ENCODE peak calls at places on chromosomes 1 and 21, in eight cellular contexts. C is AG04450; Y is GM10248; F is Calu3; U is HFF-Myc; O is activated CD8-positive, alpha-beta T cell treated with anti-CD3 and anti-CD28 coated beads for 36 hours; B is cardiac muscle cell; I is left ventricle myocardium inferior. Q is an unnamed sample.

GRCh38 chr21:25639167-25639921 is at the start of gene JAM2:
- DNase-seq in O (peak), F (no peak), B (peak), U (no peak), C (no peak), Y (peak), I (peak), Q (no peak)

GRCh38 chr1:154179951-154180687 is 11.8 kb downstream of the TPM3 start:
- DNase-seq in B (no peak), O (no peak), C (no peak), U (no peak), F (peak), I (no peak), Y (peak), Q (no peak)

GRCh38 chr1:89519779-89520358 is 4.8 kb upstream of the LRRC8B start:
- DNase-seq in C (no peak), Y (peak), O (peak), B (peak), I (no peak), F (peak), U (no peak), Q (peak)

GRCh38 chr1:204503122-204503912 is 8.7 kb upstream of the PIK3C2B start:
- DNase-seq in C (peak), F (peak), I (no peak), U (no peak), O (no peak), Y (peak), B (peak), Q (peak)

GRCh38 chr1:54882483-54882882 is 4.5 kb downstream of the DHCR24 start:
- DNase-seq in F (no peak), O (no peak), B (no peak), Y (no peak), U (no peak), C (no peak), I (no peak), Q (no peak)

GRCh38 chr1:77954521-77954920 is 24.4 kb downstream of the FUBP1 start:
- DNase-seq in U (no peak), I (no peak), O (no peak), C (no peak), B (no peak), Y (no peak), F (no peak), Q (no peak)

GRCh38 chr1:32200226-32201010 is at the start of gene CCDC28B:
- DNase-seq in I (peak), Y (peak), O (peak), C (no peak), F (peak), U (no peak), B (peak), Q (peak)

GRCh38 chr1:61284226-61284854 is 202.0 kb downstream of the NFIA start:
- DNase-seq in B (no peak), I (no peak), O (no peak), Y (no peak), U (no peak), C (no peak), F (no peak), Q (no peak)

GRCh38 chr1:224589006-224589405 is 27.1 kb upstream of the CNIH3 start:
- DNase-seq in C (no peak), O (no peak), Y (no peak), B (no peak), F (no peak), U (no peak), I (no peak), Q (no peak)

GRCh38 chr21:23524685-23525084 is 2082.6 kb downstream of the MRPL39 start:
- DNase-seq in I (no peak), F (no peak), O (no peak), C (no peak), U (no peak), B (no peak), Y (no peak), Q (no peak)

GRCh38 chr1:241985787-241986186 is 13.1 kb downstream of the MAP1LC3C start:
- DNase-seq in C (no peak), B (peak), Y (peak), I (no peak), U (no peak), F (peak), O (peak), Q (peak)

GRCh38 chr1:200362421-200362820 is 47.4 kb downstream of the ZNF281 start:
- DNase-seq in O (no peak), Y (no peak), C (no peak), B (no peak), I (no peak), F (no peak), U (no peak), Q (no peak)

GRCh38 chr1:30172757-30173156 is 550.6 kb downstream of the MATN1 start:
- DNase-seq in B (no peak), U (no peak), Y (no peak), O (no peak), I (no peak), F (no peak), C (no peak), Q (no peak)

GRCh38 chr1:197736689-197737088 is 38.6 kb downstream of the DENND1B start:
- DNase-seq in U (no peak), I (no peak), B (no peak), O (no peak), F (no peak), C (no peak), Y (no peak), Q (no peak)

GRCh38 chr1:29706936-29707335 is 470.6 kb downstream of the PTPRU start:
- DNase-seq in I (no peak), U (peak), C (no peak), Y (peak), F (peak), O (peak), B (peak), Q (peak)

GRCh38 chr1:24003331-24003972 is 23.3 kb upstream of the SRSF10 start:
- DNase-seq in Y (no peak), I (no peak), B (no peak), U (no peak), O (no peak), F (no peak), C (no peak), Q (no peak)

GRCh38 chr1:109894823-109895719 is 15.6 kb upstream of the CSF1 start:
- DNase-seq in U (no peak), I (no peak), O (peak), C (no peak), Y (peak), B (no peak), F (no peak), Q (no peak)

GRCh38 chr21:46366561-46366960 is 42.6 kb downstream of the PCNT start:
- DNase-seq in B (no peak), C (no peak), Y (no peak), F (no peak), O (no peak), I (no peak), U (no peak), Q (no peak)

GRCh38 chr1:202861420-202862121 is 27.4 kb downstream of the RABIF start:
- DNase-seq in B (peak), F (peak), Y (peak), I (peak), U (peak), O (peak), C (peak), Q (peak)

DNA sequence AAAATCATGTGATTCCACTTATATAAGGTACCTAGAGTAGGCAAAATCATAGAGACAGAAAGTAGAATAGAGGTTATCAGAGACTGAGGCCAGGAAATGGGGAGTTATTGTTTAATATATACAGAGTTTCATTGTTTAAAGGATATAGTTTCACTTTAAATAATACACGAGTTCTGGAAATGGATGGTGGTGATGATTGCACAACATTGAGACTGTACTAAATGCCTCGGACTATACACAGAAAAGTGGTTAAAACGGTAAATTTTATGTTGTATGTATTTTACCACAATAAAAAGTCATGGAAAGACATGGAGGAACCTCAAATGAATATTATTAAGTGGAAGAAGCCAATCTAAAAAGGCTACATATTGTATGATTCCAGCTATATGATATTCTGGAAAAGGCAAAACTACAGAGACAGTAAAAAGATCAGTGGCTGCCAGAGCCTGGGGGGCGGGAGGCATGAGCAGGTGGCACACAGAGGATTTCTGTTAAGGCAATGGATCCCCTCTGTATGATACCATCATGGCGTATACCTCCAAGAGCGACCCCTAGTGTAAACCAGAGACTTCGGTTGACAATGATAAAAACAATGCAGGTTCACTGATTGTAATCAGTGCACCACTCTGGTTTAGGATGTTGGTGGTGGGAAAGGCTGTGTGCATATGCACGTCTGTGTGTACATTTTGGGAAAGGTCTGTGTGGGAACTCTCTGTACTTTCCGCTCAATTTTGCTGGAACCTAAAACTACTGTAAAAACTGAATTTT is 7.5 kb downstream of the C1orf198 start:
- DNase-seq in U (no peak), F (no peak), C (no peak), Y (no peak), O (no peak), B (no peak), I (no peak), Q (no peak)
- TF ChIP-seq CTCF in U (no peak), F (no peak), C (no peak), Y (no peak), O (no peak), B (no peak), I (no peak), Q (no peak)

DNA sequence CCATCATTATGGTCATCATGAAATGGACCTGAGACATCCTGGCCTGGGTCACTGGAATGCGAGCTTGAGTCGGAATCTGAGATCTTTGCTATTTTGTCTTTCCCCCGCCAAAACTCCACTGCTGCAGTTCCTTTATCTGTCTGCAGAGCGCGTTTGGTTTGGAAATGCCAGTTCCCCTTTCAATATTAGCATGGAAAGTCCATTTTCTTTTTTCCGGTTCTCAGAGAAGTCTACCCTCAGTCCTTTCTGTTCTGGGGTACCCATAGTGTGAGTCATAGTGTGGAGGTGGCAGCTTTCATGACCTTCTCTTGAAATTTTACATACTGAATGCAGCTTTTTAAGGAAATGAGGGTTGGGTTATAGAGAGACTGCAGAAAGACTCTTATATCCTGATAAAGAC is 14.6 kb downstream of the CACNA1E start:
- DNase-seq in O (no peak), U (no peak), F (no peak), Y (peak), I (no peak), C (no peak), B (no peak), Q (no peak)
- TF ChIP-seq CTCF in O (no peak), U (no peak), F (no peak), Y (no peak), I (no peak), C (no peak), B (no peak), Q (no peak)

GRCh38 chr1:212814989-212815388 is 23.3 kb downstream of the TATDN3 start:
- DNase-seq in I (no peak), F (peak), C (no peak), Y (no peak), B (peak), O (peak), U (no peak), Q (peak)
- TF ChIP-seq CTCF in I (peak), F (peak), C (peak), Y (no peak), B (no peak), O (peak), U (peak), Q (no peak)

DNA sequence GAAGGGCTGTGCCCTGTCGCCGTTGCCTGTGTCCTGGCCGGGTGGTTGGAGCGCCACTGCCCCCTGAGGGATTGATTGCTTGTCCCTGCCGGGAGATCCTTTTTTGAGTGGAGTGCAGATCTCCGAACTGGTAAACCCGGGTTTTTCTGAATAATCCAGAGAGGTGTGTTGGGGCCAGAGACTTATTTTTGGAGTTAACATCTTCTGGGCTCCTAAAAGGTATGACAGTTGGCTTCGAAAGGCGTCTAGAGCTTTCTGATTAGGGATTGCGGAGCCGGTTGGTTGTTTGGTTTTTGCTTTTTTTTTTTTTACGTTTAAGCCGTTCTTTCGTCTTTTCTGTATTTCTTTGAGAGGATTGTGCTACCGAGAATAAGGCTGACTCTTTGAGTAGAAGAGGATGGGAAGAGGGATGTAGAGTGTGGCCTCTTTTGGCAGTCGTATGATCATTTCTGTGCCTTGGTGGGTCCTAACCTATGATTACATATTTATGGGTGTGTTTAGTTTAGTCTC is 756 bp downstream of the RLF start:
- DNase-seq in B (no peak), C (no peak), F (no peak), U (no peak), I (no peak), Y (no peak), O (no peak), Q (peak)
- TF ChIP-seq CTCF in B (no peak), C (peak), F (no peak), U (no peak), I (no peak), Y (no peak), O (no peak), Q (no peak)

GRCh38 chr1:52359676-52360594 is 6.1 kb downstream of the CC2D1B start:
- DNase-seq in Y (no peak), O (no peak), U (no peak), F (no peak), I (no peak), B (no peak), C (no peak), Q (no peak)
- TF ChIP-seq CTCF in Y (no peak), O (no peak), U (no peak), F (no peak), I (no peak), B (no peak), C (no peak), Q (no peak)

DNA sequence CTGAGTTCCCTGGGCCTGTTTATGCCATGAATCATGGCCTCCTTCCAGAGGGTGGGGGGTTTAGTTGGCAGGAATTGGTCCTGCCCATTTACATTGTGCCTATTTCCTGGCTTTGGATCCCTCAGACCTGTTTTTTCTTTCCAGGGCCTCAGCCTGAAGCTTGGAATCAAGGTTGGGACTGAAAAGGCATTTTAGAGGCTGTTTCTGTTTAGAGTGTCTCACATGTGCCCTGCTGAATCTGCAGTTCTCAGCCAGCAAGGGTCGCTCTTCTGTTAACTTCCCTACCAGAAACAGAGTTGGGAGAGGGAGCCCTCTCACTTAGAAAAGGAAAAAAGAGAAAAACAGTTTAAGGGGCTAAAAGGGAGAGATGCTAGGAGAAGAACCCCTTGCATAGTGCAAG is 191.1 kb downstream of the PTPRC start:
- DNase-seq in I (no peak), C (no peak), U (no peak), F (no peak), B (peak), O (no peak), Y (no peak), Q (peak)
- TF ChIP-seq CTCF in I (no peak), C (peak), U (peak), F (no peak), B (peak), O (no peak), Y (no peak), Q (peak)